ENCODE peak calls at places on chromosomes 6 and 20, in four cellular contexts. One of them, this sample, is unnamed.

GRCh38 chr6:15341311-15341710 is 95.4 kb downstream of the JARID2 start:
- DNase-seq in left ventricle myocardium inferior: no peak
- DNase-seq in heart left ventricle: no peak
- DNase-seq in endothelial cell: no peak
- DNase-seq in this sample: peak

GRCh38 chr6:27901801-27902200 is 10.4 kb downstream of the OR2B2 start:
- DNase-seq in heart left ventricle: no peak
- DNase-seq in endothelial cell: no peak
- DNase-seq in left ventricle myocardium inferior: no peak
- DNase-seq in this sample: no peak

GRCh38 chr6:108097882-108098281 is 23.3 kb upstream of the OSTM1 start:
- DNase-seq in endothelial cell: no peak
- DNase-seq in left ventricle myocardium inferior: no peak
- DNase-seq in heart left ventricle: no peak
- DNase-seq in this sample: no peak

GRCh38 chr20:60999256-60999655 is 252.8 kb upstream of the CDH4 start:
- DNase-seq in endothelial cell: no peak
- DNase-seq in left ventricle myocardium inferior: no peak
- DNase-seq in heart left ventricle: no peak
- DNase-seq in this sample: no peak

GRCh38 chr6:37776546-37776945 is 43.0 kb upstream of the ZFAND3 start:
- DNase-seq in endothelial cell: no peak
- DNase-seq in heart left ventricle: no peak
- DNase-seq in left ventricle myocardium inferior: no peak
- DNase-seq in this sample: no peak

GRCh38 chr6:158487495-158487894 is 72.4 kb upstream of the TMEM181 start:
- DNase-seq in endothelial cell: no peak
- DNase-seq in left ventricle myocardium inferior: no peak
- DNase-seq in heart left ventricle: no peak
- DNase-seq in this sample: no peak

GRCh38 chr6:129108337-129108736 is 225.4 kb downstream of the LAMA2 start:
- DNase-seq in endothelial cell: no peak
- DNase-seq in left ventricle myocardium inferior: no peak
- DNase-seq in heart left ventricle: no peak
- DNase-seq in this sample: no peak

GRCh38 chr6:21831531-21832291 is 238.2 kb downstream of the SOX4 start:
- DNase-seq in left ventricle myocardium inferior: no peak
- DNase-seq in heart left ventricle: no peak
- DNase-seq in endothelial cell: no peak
- DNase-seq in this sample: no peak

GRCh38 chr20:53149184-53149651 is 177.1 kb downstream of the TSHZ2 start:
- DNase-seq in heart left ventricle: no peak
- DNase-seq in left ventricle myocardium inferior: no peak
- DNase-seq in endothelial cell: no peak
- DNase-seq in this sample: no peak

GRCh38 chr6:6588064-6588923 is at the start of gene LY86:
- DNase-seq in heart left ventricle: no peak
- DNase-seq in endothelial cell: no peak
- DNase-seq in left ventricle myocardium inferior: peak
- DNase-seq in this sample: peak

GRCh38 chr6:46010771-46011170 is 4.9 kb downstream of the CLIC5 start:
- DNase-seq in endothelial cell: no peak
- DNase-seq in left ventricle myocardium inferior: no peak
- DNase-seq in heart left ventricle: no peak
- DNase-seq in this sample: peak

GRCh38 chr20:33445881-33446615 is 2.5 kb upstream of the SNTA1 start:
- DNase-seq in heart left ventricle: no peak
- DNase-seq in left ventricle myocardium inferior: no peak
- DNase-seq in endothelial cell: no peak
- DNase-seq in this sample: no peak

GRCh38 chr20:57648878-57649616 is 28.8 kb upstream of the ZBP1 start:
- DNase-seq in heart left ventricle: no peak
- DNase-seq in endothelial cell: no peak
- DNase-seq in left ventricle myocardium inferior: no peak
- DNase-seq in this sample: no peak

GRCh38 chr6:99151634-99152344 is 197.7 kb downstream of the FAXC start:
- DNase-seq in heart left ventricle: no peak
- DNase-seq in left ventricle myocardium inferior: peak
- DNase-seq in endothelial cell: peak
- DNase-seq in this sample: peak

GRCh38 chr6:169975286-169975685 is 223.9 kb downstream of the ERMARD start:
- DNase-seq in endothelial cell: no peak
- DNase-seq in left ventricle myocardium inferior: no peak
- DNase-seq in heart left ventricle: peak
- DNase-seq in this sample: no peak

GRCh38 chr6:33278810-33279209 is 1.9 kb downstream of the B3GALT4 start:
- DNase-seq in left ventricle myocardium inferior: no peak
- DNase-seq in endothelial cell: no peak
- DNase-seq in heart left ventricle: no peak
- DNase-seq in this sample: no peak

GRCh38 chr6:43771210-43771857 is 1.3 kb downstream of the VEGFA start:
- DNase-seq in endothelial cell: peak
- DNase-seq in left ventricle myocardium inferior: peak
- DNase-seq in heart left ventricle: peak
- DNase-seq in this sample: peak

GRCh38 chr20:57899554-57899953 is 189.7 kb upstream of the PMEPA1 start:
- DNase-seq in endothelial cell: no peak
- DNase-seq in left ventricle myocardium inferior: no peak
- DNase-seq in heart left ventricle: no peak
- DNase-seq in this sample: no peak

GRCh38 chr6:4055420-4056041 is 23.4 kb downstream of the FAM217A start:
- DNase-seq in heart left ventricle: no peak
- DNase-seq in left ventricle myocardium inferior: no peak
- DNase-seq in endothelial cell: no peak
- DNase-seq in this sample: no peak

GRCh38 chr6:4057036-4057435 is 21.9 kb downstream of the FAM217A start:
- DNase-seq in left ventricle myocardium inferior: no peak
- DNase-seq in endothelial cell: no peak
- DNase-seq in heart left ventricle: no peak
- DNase-seq in this sample: no peak

GRCh38 chr6:4059115-4059777 is 19.7 kb downstream of the FAM217A start:
- DNase-seq in endothelial cell: no peak
- DNase-seq in left ventricle myocardium inferior: no peak
- DNase-seq in heart left ventricle: no peak
- DNase-seq in this sample: peak
- TF ChIP-seq CTCF in endothelial cell: no peak
- TF ChIP-seq CTCF in left ventricle myocardium inferior: no peak
- TF ChIP-seq CTCF in heart left ventricle: no peak
- TF ChIP-seq CTCF in this sample: no peak

GRCh38 chr6:50062051-50062450 is 12.3 kb upstream of the DEFB112 start:
- DNase-seq in heart left ventricle: no peak
- DNase-seq in left ventricle myocardium inferior: no peak
- DNase-seq in endothelial cell: peak
- DNase-seq in this sample: no peak
- TF ChIP-seq CTCF in heart left ventricle: no peak
- TF ChIP-seq CTCF in left ventricle myocardium inferior: no peak
- TF ChIP-seq CTCF in endothelial cell: peak
- TF ChIP-seq CTCF in this sample: no peak

GRCh38 chr20:49825521-49826033 is 12.9 kb downstream of the SLC9A8 start:
- DNase-seq in left ventricle myocardium inferior: no peak
- DNase-seq in endothelial cell: no peak
- DNase-seq in heart left ventricle: no peak
- DNase-seq in this sample: no peak
- TF ChIP-seq CTCF in left ventricle myocardium inferior: no peak
- TF ChIP-seq CTCF in endothelial cell: no peak
- TF ChIP-seq CTCF in heart left ventricle: no peak
- TF ChIP-seq CTCF in this sample: no peak

GRCh38 chr6:112879920-112880413 is 532.8 kb downstream of the RFPL4B start:
- DNase-seq in endothelial cell: no peak
- DNase-seq in heart left ventricle: peak
- DNase-seq in left ventricle myocardium inferior: peak
- DNase-seq in this sample: peak
- TF ChIP-seq CTCF in endothelial cell: no peak
- TF ChIP-seq CTCF in heart left ventricle: no peak
- TF ChIP-seq CTCF in left ventricle myocardium inferior: no peak
- TF ChIP-seq CTCF in this sample: no peak

DNA sequence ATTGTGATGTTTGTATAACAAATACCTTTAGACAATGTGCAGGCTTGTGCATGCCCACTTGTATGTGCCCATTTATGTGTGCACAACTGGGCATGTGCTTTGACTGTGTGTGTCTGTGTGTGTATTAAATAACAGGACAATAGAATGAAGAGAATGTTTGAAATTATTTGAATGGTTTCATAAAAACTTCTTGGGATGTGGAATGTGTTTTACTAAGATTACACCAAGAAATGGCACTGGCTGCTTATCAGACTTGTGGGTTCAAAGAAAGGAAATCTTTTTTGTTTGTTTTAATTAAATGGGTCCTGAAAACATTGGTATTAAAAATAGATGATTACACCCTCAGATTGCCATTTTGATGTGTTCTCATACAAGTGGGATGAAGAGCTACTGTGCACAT is 191.6 kb upstream of the CCN2 start:
- DNase-seq in left ventricle myocardium inferior: no peak
- DNase-seq in heart left ventricle: no peak
- DNase-seq in endothelial cell: no peak
- DNase-seq in this sample: no peak
- TF ChIP-seq CTCF in left ventricle myocardium inferior: no peak
- TF ChIP-seq CTCF in heart left ventricle: no peak
- TF ChIP-seq CTCF in endothelial cell: no peak
- TF ChIP-seq CTCF in this sample: no peak

DNA sequence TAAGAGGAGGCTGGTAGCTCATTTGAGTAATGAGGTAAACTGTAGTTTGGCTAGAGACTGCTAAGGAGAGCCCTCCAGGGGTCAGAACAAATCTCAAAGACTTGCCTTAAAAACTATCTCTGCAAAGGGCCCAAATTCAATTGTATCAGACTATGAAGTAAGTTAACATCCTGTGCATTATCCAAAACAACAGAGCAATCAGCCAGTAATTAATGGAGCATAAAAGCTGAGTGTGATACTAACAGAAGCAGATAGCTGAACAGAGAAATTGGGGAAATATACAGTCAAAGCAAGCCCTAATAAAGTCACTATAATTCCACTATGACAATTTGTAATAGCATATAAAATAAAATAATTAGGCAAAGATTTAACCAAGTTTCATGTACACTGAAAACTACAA is 45.8 kb upstream of the TNFRSF21 start:
- DNase-seq in left ventricle myocardium inferior: no peak
- DNase-seq in heart left ventricle: no peak
- DNase-seq in endothelial cell: no peak
- DNase-seq in this sample: no peak
- TF ChIP-seq CTCF in left ventricle myocardium inferior: no peak
- TF ChIP-seq CTCF in heart left ventricle: no peak
- TF ChIP-seq CTCF in endothelial cell: no peak
- TF ChIP-seq CTCF in this sample: no peak

GRCh38 chr20:43842126-43843020 is 72.3 kb upstream of the TOX2 start:
- DNase-seq in left ventricle myocardium inferior: no peak
- DNase-seq in endothelial cell: no peak
- DNase-seq in heart left ventricle: no peak
- DNase-seq in this sample: no peak

GRCh38 chr20:43846516-43846905 is 68.1 kb upstream of the TOX2 start:
- DNase-seq in endothelial cell: no peak
- DNase-seq in left ventricle myocardium inferior: no peak
- DNase-seq in heart left ventricle: no peak
- DNase-seq in this sample: no peak

GRCh38 chr20:43843965-43844660 is 70.5 kb upstream of the TOX2 start:
- DNase-seq in left ventricle myocardium inferior: no peak
- DNase-seq in heart left ventricle: no peak
- DNase-seq in endothelial cell: no peak
- DNase-seq in this sample: no peak

GRCh38 chr20:43843096-43843964 is 71.3 kb upstream of the TOX2 start:
- DNase-seq in heart left ventricle: no peak
- DNase-seq in left ventricle myocardium inferior: no peak
- DNase-seq in endothelial cell: no peak
- DNase-seq in this sample: no peak

DNA sequence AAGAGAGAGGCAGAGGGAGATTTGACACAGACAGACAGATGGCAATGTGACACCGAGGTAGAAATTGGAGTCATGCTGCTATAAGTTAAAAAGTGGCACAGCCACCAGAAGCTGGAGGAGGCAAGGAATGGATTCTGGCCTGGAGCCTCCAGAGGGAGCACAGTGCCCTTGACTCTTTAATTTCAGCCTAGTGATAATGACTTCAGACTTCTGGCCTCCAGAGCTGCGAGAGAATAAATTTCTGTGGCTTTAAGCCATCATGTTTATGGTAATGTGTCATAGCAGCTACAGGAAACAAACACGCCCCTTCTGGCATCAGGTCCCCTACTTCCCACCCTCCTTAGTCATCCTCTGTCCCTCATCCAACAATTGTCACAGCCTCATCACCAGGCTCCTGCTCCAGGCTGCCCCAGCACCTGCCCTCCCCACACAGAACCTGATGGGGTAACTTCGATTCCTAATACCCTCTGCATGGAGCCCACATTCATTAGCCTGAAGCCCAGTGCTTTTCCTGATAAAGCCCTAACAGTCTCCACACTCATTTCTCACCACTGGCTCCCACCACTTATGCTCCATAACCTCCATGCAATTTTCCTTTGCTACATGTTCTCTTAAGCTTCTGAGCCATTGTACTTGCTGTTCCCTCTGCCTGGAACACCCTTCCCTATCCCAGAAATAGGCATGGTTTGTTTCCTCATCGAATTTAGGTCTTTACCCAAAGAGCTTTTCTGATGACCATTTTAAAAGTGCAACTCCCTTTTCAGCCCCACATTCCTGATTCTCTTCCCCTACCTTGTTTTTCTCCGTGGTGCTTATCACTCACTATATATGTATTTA is 69.7 kb upstream of the TOX2 start:
- DNase-seq in left ventricle myocardium inferior: peak
- DNase-seq in heart left ventricle: no peak
- DNase-seq in endothelial cell: no peak
- DNase-seq in this sample: peak
- TF ChIP-seq CTCF in left ventricle myocardium inferior: peak
- TF ChIP-seq CTCF in heart left ventricle: no peak
- TF ChIP-seq CTCF in endothelial cell: no peak
- TF ChIP-seq CTCF in this sample: no peak